ENCODE peak calls at places on chromosomes 1 and 21, in five cellular contexts. One of them, this sample, is unnamed. For H3K4me1, the result is how much of the 10 kb centered on the place peaks cover.

GRCh38 chr1:168689726-168690602 is 39.0 kb downstream of the DPT start:
- DNase-seq in heart left ventricle: no peak
- DNase-seq in K562: no peak
- DNase-seq in sigmoid colon: no peak
- DNase-seq in spleen: no peak
- DNase-seq in this sample: no peak

GRCh38 chr1:160416369-160416768 is 16.0 kb downstream of the VANGL2 start:
- DNase-seq in heart left ventricle: no peak
- DNase-seq in K562: peak
- DNase-seq in sigmoid colon: no peak
- DNase-seq in spleen: no peak
- DNase-seq in this sample: no peak

GRCh38 chr1:15311122-15311822 is 64.2 kb downstream of the FHAD1 start:
- DNase-seq in heart left ventricle: no peak
- DNase-seq in K562: no peak
- DNase-seq in sigmoid colon: no peak
- DNase-seq in spleen: no peak
- DNase-seq in this sample: no peak

GRCh38 chr21:31530364-31530763 is 129.1 kb upstream of the SOD1 start:
- DNase-seq in heart left ventricle: no peak
- DNase-seq in K562: no peak
- DNase-seq in sigmoid colon: no peak
- DNase-seq in spleen: no peak
- DNase-seq in this sample: no peak

GRCh38 chr1:28718601-28719331 is 18.0 kb upstream of the YTHDF2 start:
- DNase-seq in heart left ventricle: no peak
- DNase-seq in K562: peak
- DNase-seq in sigmoid colon: no peak
- DNase-seq in spleen: no peak
- DNase-seq in this sample: no peak

GRCh38 chr1:190176776-190177175 is 300.9 kb downstream of the BRINP3 start:
- DNase-seq in heart left ventricle: no peak
- DNase-seq in K562: no peak
- DNase-seq in sigmoid colon: no peak
- DNase-seq in spleen: no peak
- DNase-seq in this sample: no peak

GRCh38 chr1:23344987-23345472 is 946 bp upstream of the HNRNPR start:
- DNase-seq in heart left ventricle: no peak
- DNase-seq in K562: peak
- DNase-seq in sigmoid colon: no peak
- DNase-seq in spleen: no peak
- DNase-seq in this sample: no peak

GRCh38 chr1:180310095-180310494 is 80.0 kb downstream of the LHX4 start:
- DNase-seq in heart left ventricle: no peak
- DNase-seq in K562: no peak
- DNase-seq in sigmoid colon: no peak
- DNase-seq in spleen: peak
- DNase-seq in this sample: no peak

GRCh38 chr21:28154121-28154520 is 838.6 kb downstream of the LTN1 start:
- DNase-seq in heart left ventricle: no peak
- DNase-seq in K562: no peak
- DNase-seq in sigmoid colon: no peak
- DNase-seq in spleen: no peak
- DNase-seq in this sample: no peak

GRCh38 chr1:235326719-235327558 is 1.0 kb downstream of the ARID4B start:
- DNase-seq in heart left ventricle: peak
- DNase-seq in K562: peak
- DNase-seq in sigmoid colon: peak
- DNase-seq in spleen: peak
- DNase-seq in this sample: peak

GRCh38 chr1:182674346-182675246 is 9.8 kb downstream of the RGS8 start:
- DNase-seq in heart left ventricle: no peak
- DNase-seq in K562: no peak
- DNase-seq in sigmoid colon: peak
- DNase-seq in spleen: no peak
- DNase-seq in this sample: peak

GRCh38 chr1:96360036-96360795 is 361.4 kb upstream of the PTBP2 start:
- DNase-seq in heart left ventricle: no peak
- DNase-seq in K562: no peak
- DNase-seq in sigmoid colon: no peak
- DNase-seq in spleen: no peak
- DNase-seq in this sample: no peak

GRCh38 chr1:31434979-31435378 is 22.0 kb downstream of the SERINC2 start:
- DNase-seq in heart left ventricle: no peak
- DNase-seq in K562: no peak
- DNase-seq in sigmoid colon: peak
- DNase-seq in spleen: peak
- DNase-seq in this sample: no peak

GRCh38 chr1:204684551-204685235 is 845 bp downstream of the LRRN2 start:
- DNase-seq in heart left ventricle: peak
- DNase-seq in K562: no peak
- DNase-seq in sigmoid colon: peak
- DNase-seq in spleen: no peak
- DNase-seq in this sample: peak

GRCh38 chr21:36076878-36077658 is 7.2 kb downstream of the CBR1 start:
- DNase-seq in heart left ventricle: no peak
- DNase-seq in K562: peak
- DNase-seq in sigmoid colon: no peak
- DNase-seq in spleen: no peak
- DNase-seq in this sample: no peak

GRCh38 chr1:206498685-206499084 is 8.6 kb upstream of the RASSF5 start:
- DNase-seq in heart left ventricle: no peak
- DNase-seq in K562: no peak
- DNase-seq in sigmoid colon: no peak
- DNase-seq in spleen: peak
- DNase-seq in this sample: no peak

GRCh38 chr1:242826706-242827336 is 302.3 kb upstream of the PLD5 start:
- DNase-seq in heart left ventricle: no peak
- DNase-seq in K562: no peak
- DNase-seq in sigmoid colon: no peak
- DNase-seq in spleen: no peak
- DNase-seq in this sample: no peak

GRCh38 chr1:212853658-212854057 is 4.4 kb upstream of the FLVCR1 start:
- DNase-seq in heart left ventricle: no peak
- DNase-seq in K562: no peak
- DNase-seq in sigmoid colon: no peak
- DNase-seq in spleen: no peak
- DNase-seq in this sample: peak

GRCh38 chr1:151616505-151616849 is 4.6 kb downstream of the SNX27 start:
- DNase-seq in heart left ventricle: no peak
- DNase-seq in K562: no peak
- DNase-seq in sigmoid colon: no peak
- DNase-seq in spleen: no peak
- DNase-seq in this sample: no peak
- H3K4me1 ChIP-seq in heart left ventricle: under half
- H3K4me1 ChIP-seq in K562: under half
- H3K4me1 ChIP-seq in sigmoid colon: half or more
- H3K4me1 ChIP-seq in spleen: half or more
- H3K4me1 ChIP-seq in this sample: under half

GRCh38 chr1:4971666-4972065 is 317.3 kb downstream of the AJAP1 start:
- DNase-seq in heart left ventricle: no peak
- DNase-seq in K562: no peak
- DNase-seq in sigmoid colon: no peak
- DNase-seq in spleen: no peak
- DNase-seq in this sample: no peak
- TF ChIP-seq POLR2A in heart left ventricle: no peak
- TF ChIP-seq POLR2A in K562: no peak
- TF ChIP-seq POLR2A in sigmoid colon: no peak
- TF ChIP-seq POLR2A in spleen: no peak
- TF ChIP-seq POLR2A in this sample: no peak

DNA sequence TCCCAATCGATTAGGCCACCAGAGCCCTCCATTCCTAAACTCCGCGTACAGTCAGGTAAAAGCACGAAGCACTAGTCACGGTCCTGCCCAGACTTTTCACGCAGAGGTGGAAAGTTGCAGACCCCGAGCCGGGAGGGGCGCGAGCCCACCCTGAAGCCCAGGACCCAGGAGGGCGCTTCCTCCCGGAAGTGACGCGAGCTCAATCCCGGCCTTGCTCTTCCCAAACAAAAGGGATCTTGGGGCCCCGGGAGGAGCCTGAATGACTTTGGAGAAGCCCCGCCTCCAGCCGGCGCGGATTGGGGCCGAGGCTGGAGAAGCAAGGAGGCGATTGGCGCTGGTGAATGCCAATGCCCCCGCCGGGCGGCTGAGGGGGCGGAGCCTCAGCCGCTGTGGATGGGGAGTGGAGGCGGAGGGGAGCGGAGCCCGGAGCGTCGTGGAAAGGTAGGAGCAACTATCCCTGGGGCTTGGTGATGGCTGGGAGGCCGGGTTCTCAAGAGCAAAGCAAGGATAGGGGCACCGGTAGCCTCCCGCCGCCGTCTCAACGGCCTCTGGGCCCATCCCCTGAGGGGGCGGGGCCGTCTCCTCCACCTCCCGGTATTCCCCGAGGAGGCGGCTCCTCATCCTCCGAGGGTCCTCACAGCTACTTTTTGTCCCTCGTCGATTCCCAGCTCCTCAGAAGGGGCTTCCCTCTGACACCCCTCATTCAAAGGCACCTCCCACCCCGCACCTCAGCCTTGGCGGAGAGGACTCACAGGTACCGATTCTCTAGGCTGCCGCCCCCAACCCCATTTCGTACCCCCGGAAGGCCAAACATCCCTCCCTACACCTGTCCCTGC is at the start of gene CTTNBP2NL:
- DNase-seq in heart left ventricle: peak
- DNase-seq in K562: peak
- DNase-seq in sigmoid colon: peak
- DNase-seq in spleen: peak
- DNase-seq in this sample: peak
- H3K4me1 ChIP-seq in heart left ventricle: half or more
- H3K4me1 ChIP-seq in K562: under half
- H3K4me1 ChIP-seq in sigmoid colon: half or more
- H3K4me1 ChIP-seq in spleen: half or more
- H3K4me1 ChIP-seq in this sample: under half

DNA sequence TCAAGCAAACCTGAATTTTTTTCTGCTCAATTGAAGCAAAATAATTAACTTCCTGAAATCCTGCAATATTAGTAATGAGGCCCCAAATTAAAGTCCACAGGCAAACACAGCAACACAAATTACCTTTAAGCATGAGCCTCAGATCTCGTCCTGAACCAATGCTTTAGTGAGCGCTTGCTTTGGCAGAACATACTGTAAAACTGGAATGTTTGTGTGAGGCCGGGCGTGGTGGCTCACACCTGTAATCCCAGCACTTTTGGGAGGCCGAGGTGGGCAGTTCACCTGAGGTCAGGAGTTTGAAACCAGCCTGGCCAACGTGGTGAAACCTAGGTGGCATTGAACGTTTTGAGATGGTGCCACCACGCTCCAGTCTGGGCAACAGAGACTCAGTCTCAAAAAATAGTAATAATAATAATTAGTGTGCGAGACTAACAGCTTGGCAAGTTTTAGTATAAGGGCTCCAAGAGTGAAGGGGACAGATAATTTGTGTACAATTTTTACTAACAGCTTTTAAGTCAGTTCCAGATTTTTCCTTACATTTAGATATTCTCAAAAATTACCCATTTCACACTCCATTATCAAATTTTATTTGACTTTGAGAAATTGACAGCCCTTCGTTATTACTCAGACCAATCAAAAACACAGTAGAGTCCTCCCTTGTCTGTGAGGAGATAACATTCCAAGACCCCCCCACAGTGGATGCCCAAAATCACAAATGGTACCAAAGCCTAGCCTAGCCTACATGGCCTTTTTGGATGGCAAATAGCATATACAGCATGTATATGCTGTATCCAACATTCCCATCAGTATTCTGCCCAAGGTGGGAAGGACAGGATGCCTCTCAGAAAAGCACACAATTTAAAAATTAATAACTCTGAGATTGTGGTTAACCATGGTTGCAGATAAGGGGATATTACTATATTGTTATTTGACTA is 17.6 kb downstream of the SFPQ start:
- DNase-seq in heart left ventricle: no peak
- DNase-seq in K562: no peak
- DNase-seq in sigmoid colon: no peak
- DNase-seq in spleen: no peak
- DNase-seq in this sample: no peak
- TF ChIP-seq POLR2A in heart left ventricle: no peak
- TF ChIP-seq POLR2A in K562: peak
- TF ChIP-seq POLR2A in sigmoid colon: no peak
- TF ChIP-seq POLR2A in spleen: no peak
- TF ChIP-seq POLR2A in this sample: no peak

GRCh38 chr1:51653127-51653526 is 36.2 kb downstream of the OSBPL9 start:
- DNase-seq in heart left ventricle: no peak
- DNase-seq in K562: no peak
- DNase-seq in sigmoid colon: no peak
- DNase-seq in spleen: no peak
- DNase-seq in this sample: no peak

GRCh38 chr1:51649593-51650091 is 32.8 kb downstream of the OSBPL9 start:
- DNase-seq in heart left ventricle: no peak
- DNase-seq in K562: peak
- DNase-seq in sigmoid colon: no peak
- DNase-seq in spleen: no peak
- DNase-seq in this sample: no peak

GRCh38 chr1:51654000-51654399 is 37.1 kb downstream of the OSBPL9 start:
- DNase-seq in heart left ventricle: no peak
- DNase-seq in K562: no peak
- DNase-seq in sigmoid colon: no peak
- DNase-seq in spleen: no peak
- DNase-seq in this sample: no peak

GRCh38 chr1:51650198-51650597 is 33.3 kb downstream of the OSBPL9 start:
- DNase-seq in heart left ventricle: no peak
- DNase-seq in K562: no peak
- DNase-seq in sigmoid colon: no peak
- DNase-seq in spleen: no peak
- DNase-seq in this sample: no peak

DNA sequence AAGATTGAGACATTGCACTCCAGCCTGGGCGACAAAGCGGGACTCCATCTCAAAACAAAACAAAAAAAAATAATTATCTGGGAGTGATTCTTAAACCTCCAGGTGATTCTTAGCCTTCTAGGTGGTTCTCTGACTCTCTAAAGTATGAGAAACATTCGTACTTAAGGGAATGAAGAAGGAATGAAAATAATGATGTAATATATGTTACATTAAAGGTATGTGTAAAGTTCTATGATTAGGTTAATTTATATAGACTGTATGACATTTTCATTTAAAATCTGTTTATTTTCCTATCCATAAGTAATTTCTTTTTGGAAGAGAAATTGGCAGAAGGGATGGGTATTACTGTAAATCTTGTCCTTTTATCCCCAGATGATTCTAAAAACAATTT is 34.7 kb downstream of the OSBPL9 start:
- DNase-seq in heart left ventricle: no peak
- DNase-seq in K562: no peak
- DNase-seq in sigmoid colon: no peak
- DNase-seq in spleen: no peak
- DNase-seq in this sample: no peak
- H3K4me1 ChIP-seq in heart left ventricle: half or more
- H3K4me1 ChIP-seq in K562: under half
- H3K4me1 ChIP-seq in sigmoid colon: half or more
- H3K4me1 ChIP-seq in spleen: under half
- H3K4me1 ChIP-seq in this sample: under half

DNA sequence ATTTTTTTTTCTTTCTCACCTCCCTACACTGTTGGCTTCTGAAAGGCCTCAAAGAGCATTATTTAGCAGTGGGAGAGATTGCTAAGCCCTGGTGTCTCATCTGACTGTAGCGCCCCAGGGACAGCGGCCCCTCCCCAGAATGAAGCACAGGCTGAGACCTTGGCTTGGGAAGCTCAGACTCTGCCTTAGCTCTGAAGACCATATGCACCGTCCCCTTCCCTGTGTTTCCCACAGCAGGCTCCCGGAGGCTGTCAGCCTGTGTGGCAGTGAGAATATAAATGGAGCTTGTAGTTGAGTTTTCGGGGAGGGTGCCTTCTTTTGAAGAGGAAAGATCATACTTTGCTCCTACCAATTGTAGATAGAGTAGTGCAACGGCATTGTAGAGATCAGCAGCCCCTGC is 25.3 kb downstream of the SMYD2 start:
- DNase-seq in heart left ventricle: no peak
- DNase-seq in K562: no peak
- DNase-seq in sigmoid colon: no peak
- DNase-seq in spleen: no peak
- DNase-seq in this sample: no peak
- TF ChIP-seq POLR2A in heart left ventricle: no peak
- TF ChIP-seq POLR2A in K562: no peak
- TF ChIP-seq POLR2A in sigmoid colon: no peak
- TF ChIP-seq POLR2A in spleen: no peak
- TF ChIP-seq POLR2A in this sample: no peak